ENCODE peak calls at places on chromosomes 13 and 19, in six cellular contexts. R is ovary, P is lung, J is spleen, B is A549, M is right lobe of liver. F is an unnamed sample.

GRCh38 chr19:42234364-42234763 is 8.0 kb downstream of the GSK3A start:
- DNase-seq in R (no peak), J (no peak), P (no peak), M (no peak), B (no peak), F (no peak)

GRCh38 chr19:6768236-6768785 is 1.1 kb upstream of the SH2D3A start:
- DNase-seq in B (no peak), M (no peak), P (no peak), J (no peak), R (no peak), F (no peak)

GRCh38 chr13:113883314-113883811 is 19.5 kb upstream of the GAS6 start:
- DNase-seq in J (no peak), R (no peak), M (no peak), P (no peak), B (no peak), F (no peak)

GRCh38 chr19:29596885-29597525 is 9.1 kb upstream of the POP4 start:
- DNase-seq in J (no peak), M (no peak), B (peak; percentile 64), P (no peak), R (no peak), F (no peak)

GRCh38 chr13:86684402-86684801 is 885.2 kb upstream of the SLITRK6 start:
- DNase-seq in P (no peak), R (no peak), M (no peak), B (no peak), J (no peak), F (no peak)

GRCh38 chr13:26011996-26012688 is 39.7 kb downstream of the SHISA2 start:
- DNase-seq in R (no peak), P (peak; percentile 41), M (no peak), J (peak; percentile 82), B (no peak), F (peak; percentile 50)

GRCh38 chr19:2059422-2060201 is 8.6 kb upstream of the MKNK2 start:
- DNase-seq in B (peak; percentile 93), J (peak; percentile 85), M (peak; percentile 91), P (peak; percentile 92), R (no peak), F (no peak)

GRCh38 chr13:34300559-34300958 is 482.6 kb downstream of the RFC3 start:
- DNase-seq in B (peak; percentile 12), J (no peak), M (no peak), R (no peak), P (no peak), F (no peak)

GRCh38 chr19:13172335-13173128 is 22.3 kb downstream of the IER2 start:
- DNase-seq in B (peak; percentile 91), P (peak; percentile 88), R (peak; percentile 39), J (peak; percentile 91), M (peak; percentile 86), F (peak; percentile 87)

GRCh38 chr19:4781851-4782250 is 9.7 kb upstream of the FEM1A start:
- DNase-seq in R (no peak), M (no peak), B (no peak), P (no peak), J (no peak), F (no peak)

GRCh38 chr19:56066152-56067023 is 54.7 kb downstream of the ZNF787 start:
- DNase-seq in P (peak; percentile 63), J (peak; percentile 91), B (peak; percentile 58), M (peak; percentile 80), R (peak; percentile 59), F (peak; percentile 55)

GRCh38 chr13:30739646-30740642 is 4.6 kb downstream of the ALOX5AP start:
- DNase-seq in R (no peak), B (peak; percentile 11), P (no peak), M (no peak), J (no peak), F (peak; percentile 54)

GRCh38 chr13:36998624-36999041 is 507 bp downstream of the ALG5 start:
- DNase-seq in P (peak; percentile 39), J (peak; percentile 89), M (peak; percentile 51), R (peak; percentile 15), B (no peak), F (no peak)

GRCh38 chr19:2481466-2481865 is 5.5 kb downstream of the GADD45B start:
- DNase-seq in B (no peak), M (no peak), R (no peak), J (no peak), P (no peak), F (no peak)

GRCh38 chr13:51297556-51297955 is 41.9 kb upstream of the SERPINE3 start:
- DNase-seq in P (no peak), J (no peak), R (no peak), M (no peak), B (no peak), F (no peak)
- TF ChIP-seq CTCF in P (no peak), J (no peak), R (no peak), M (no peak), B (no peak), F (no peak)

DNA sequence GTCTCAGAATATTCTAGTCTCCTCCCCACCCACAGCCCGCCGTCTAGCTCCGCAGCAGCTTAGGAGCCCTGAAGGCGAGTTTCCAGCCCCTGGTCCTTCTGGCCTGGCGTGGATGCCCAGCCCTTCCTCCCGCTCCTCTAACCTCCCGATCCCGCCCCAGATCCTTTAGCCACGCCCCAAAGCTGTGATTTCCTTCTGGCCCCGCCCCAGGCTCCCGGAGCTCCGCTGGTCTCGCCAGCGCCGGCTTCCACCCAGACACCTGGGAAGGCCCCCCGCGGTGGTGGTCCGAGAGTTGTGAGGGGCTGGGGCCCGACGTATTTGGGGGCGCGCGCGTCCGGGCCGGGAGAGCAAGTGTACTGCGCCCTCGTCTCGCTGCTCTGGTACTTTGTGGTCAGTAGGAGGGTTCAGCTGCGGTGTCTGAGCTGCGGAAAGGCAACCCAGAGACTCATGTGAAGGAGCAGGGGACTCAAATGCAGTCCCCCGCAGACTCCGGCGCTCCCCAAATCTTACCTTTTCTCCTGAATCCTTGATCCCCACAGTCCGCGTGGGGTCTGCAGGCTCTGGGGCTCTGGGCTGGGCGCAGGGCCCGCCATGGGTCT is at the start of gene CGB7:
- DNase-seq in P (peak; percentile 78), M (peak; percentile 77), B (peak; percentile 57), J (peak; percentile 79), R (peak; percentile 56), F (no peak)
- H3K27ac ChIP-seq in P (no peak within 1 kb of the TSS), M (no peak within 1 kb of the TSS), B (peak within 1 kb of the TSS; percentile 87), J (no peak within 1 kb of the TSS), R (no peak within 1 kb of the TSS), F (no peak within 1 kb of the TSS)

GRCh38 chr19:58217607-58218391 is 10.9 kb upstream of the ZNF544 start:
- DNase-seq in P (no peak), M (no peak), J (no peak), R (no peak), B (no peak), F (no peak)

GRCh38 chr19:58213075-58213369 is 15.7 kb upstream of the ZNF544 start:
- DNase-seq in M (no peak), P (no peak), J (no peak), R (no peak), B (no peak), F (no peak)

GRCh38 chr19:58217069-58217481 is 11.6 kb upstream of the ZNF544 start:
- DNase-seq in R (no peak), J (no peak), B (no peak), P (no peak), M (no peak), F (no peak)

DNA sequence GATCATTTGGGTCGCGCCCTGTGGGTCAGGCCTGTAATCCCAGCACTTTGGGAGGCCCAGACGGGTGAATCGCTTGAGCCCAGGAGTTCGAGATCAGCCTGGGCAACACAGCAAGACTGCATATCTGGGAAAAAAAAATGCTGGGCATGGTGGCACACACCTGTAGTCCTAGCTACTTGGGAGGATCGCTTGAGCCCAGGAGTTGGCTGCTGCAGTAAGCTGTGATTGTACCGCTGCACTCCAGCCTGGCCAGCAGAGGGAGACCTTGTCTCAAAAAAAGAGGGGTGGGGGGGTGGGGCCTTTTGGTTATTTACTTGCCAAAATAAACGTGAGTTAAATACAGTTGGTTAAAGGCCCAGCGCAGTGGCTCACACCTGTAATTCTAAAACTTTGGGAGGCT is 9.8 kb upstream of the ZNF544 start:
- DNase-seq in R (no peak), B (peak; percentile 55), P (no peak), J (no peak), M (no peak), F (no peak)
- H3K9me3 ChIP-seq in R (peaks cover 7% of the 10 kb centered on the region), B (peaks cover 90% of the 10 kb centered on the region), P (peaks cover 3% of the 10 kb centered on the region), J (peaks cover 100% of the 10 kb centered on the region), M (peaks cover 20% of the 10 kb centered on the region), F (peaks cover 60% of the 10 kb centered on the region)

GRCh38 chr13:96958286-96958891 is 35.9 kb downstream of the OXGR1 start:
- DNase-seq in P (no peak), B (peak; percentile 31), M (no peak), R (no peak), J (no peak), F (no peak)
- TF ChIP-seq CTCF in P (no peak), B (peak; percentile 47), M (peak; percentile 79), R (no peak), J (peak; percentile 62), F (peak; percentile 25)

DNA sequence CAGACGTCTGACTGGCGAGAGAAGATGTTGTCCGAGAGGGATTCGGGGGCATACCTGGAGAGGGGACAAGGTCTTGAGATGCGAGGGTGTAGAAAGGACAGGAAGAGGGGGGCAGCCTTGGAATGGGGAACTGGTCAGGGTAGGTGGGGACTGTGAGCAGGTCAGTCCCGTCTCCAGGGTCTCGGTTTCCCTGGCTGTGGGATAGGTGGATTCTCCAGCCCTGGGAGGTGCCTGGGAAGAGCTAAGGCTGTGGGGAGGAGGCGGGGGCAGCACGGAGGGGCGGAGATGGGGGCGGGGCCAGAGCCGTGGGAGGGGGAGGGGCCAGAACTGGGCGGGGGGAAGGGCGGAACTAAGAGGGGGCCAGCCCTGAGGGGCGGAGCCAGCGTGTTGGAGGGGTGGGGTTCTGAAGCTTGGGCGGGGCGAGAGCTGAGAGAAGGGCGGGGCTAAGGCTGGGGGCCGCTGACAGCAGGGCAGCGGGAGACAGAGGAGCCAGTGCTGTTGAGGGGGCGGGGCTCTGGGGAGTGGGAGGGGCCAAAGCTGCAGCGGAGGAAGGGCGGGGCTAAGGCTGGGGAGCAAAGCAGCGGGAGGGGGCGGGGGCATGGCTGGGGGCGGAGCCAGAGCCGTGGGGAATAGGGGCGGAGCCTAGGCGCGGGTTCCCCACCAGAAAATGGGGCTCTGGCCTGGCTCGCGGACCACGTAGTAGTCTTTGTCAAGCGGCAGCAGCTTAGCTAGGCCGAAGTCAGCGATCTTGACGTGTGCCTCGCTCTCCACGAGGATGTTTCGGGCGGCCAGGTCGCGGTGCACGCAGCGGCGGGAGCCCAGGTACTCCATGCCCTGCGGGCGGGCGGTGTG is 9.5 kb upstream of the INSL3 start:
- DNase-seq in B (peak; percentile 91), J (no peak), M (no peak), R (peak; percentile 95), P (peak; percentile 51), F (peak; percentile 48)
- H3K27ac ChIP-seq in B (peak overlapping the region; percentile 88), J (no peak overlapping the region), M (no peak overlapping the region), R (peak overlapping the region; percentile 23), P (no peak overlapping the region), F (no peak overlapping the region)

DNA sequence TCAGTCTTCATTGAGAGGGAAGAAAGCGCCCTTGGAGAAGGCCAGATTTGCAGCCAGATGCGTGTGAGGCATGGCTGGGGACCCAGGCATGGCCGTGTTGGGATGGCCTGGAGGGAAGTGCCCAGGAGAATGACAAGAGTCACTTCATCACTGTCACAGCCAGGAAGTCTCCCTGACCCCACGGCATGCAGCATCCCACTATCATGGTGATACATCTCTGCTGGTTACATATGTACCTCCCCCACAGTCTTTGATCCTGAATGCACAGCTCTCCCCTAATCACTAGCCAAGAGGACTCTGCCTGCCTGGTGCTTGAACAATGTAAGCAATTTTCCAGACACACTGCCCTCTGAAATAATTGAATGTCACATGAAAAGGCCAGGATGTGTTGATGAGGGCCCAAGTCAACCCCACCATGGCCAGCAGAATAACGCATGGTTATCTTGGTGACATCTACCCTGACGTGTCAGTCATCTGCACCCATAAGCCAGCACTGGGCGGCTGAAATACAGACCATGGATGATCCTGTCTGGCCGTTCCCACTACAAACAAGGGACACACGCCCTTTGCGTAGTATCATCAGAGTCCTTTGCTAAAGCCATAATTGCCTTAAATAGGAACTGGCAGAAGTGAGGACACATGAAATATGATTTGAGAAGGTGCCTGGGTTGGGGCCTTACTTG is 149.7 kb upstream of the SPACA7 start:
- DNase-seq in M (no peak), P (no peak), R (no peak), J (peak; percentile 23), B (no peak), F (no peak)
- H3K9me3 ChIP-seq in M (no peaks in the 10 kb centered on the region), P (no peaks in the 10 kb centered on the region), R (no peaks in the 10 kb centered on the region), J (no peaks in the 10 kb centered on the region), B (no peaks in the 10 kb centered on the region), F (no peaks in the 10 kb centered on the region)

F was measured in CD4-positive, alpha-beta T cell.